ENCODE peak calls at places on chromosomes 16 and 17, in five cellular contexts. A is EL, Y is AG04449, X is anterior cingulate cortex, F is lower leg skin. U is an unnamed sample.

GRCh38 chr17:17830740-17831207 is 6.0 kb downstream of the SREBF1 start:
- DNase-seq in A (no peak), Y (no peak), F (no peak), X (no peak), U (no peak)

GRCh38 chr16:1532081-1532760 is 1.2 kb upstream of the TMEM204 start:
- DNase-seq in F (peak; percentile 71), Y (no peak), X (no peak), A (peak; percentile 21), U (no peak)

GRCh38 chr16:27740496-27741201 is 190.7 kb downstream of the KATNIP start:
- DNase-seq in Y (no peak), A (peak; percentile 46), F (no peak), X (no peak), U (no peak)

GRCh38 chr17:8807070-8807550 is 7.9 kb upstream of the MFSD6L start:
- DNase-seq in Y (no peak), F (no peak), A (peak; percentile 29), X (no peak), U (no peak)

GRCh38 chr16:82936941-82937551 is 310.3 kb downstream of the CDH13 start:
- DNase-seq in Y (no peak), X (no peak), A (peak; percentile 45), F (no peak), U (peak; percentile 46)

GRCh38 chr17:80919331-80920284 is 72.0 kb upstream of the CHMP6 start:
- DNase-seq in A (no peak), X (no peak), Y (no peak), F (no peak), U (no peak)

GRCh38 chr16:81137012-81137335 is 40.8 kb upstream of the GCSH start:
- DNase-seq in X (no peak), A (peak; percentile 61), Y (no peak), F (no peak), U (no peak)

GRCh38 chr17:45973099-45973838 is 25.8 kb upstream of the STH start:
- DNase-seq in F (peak; percentile 44), X (no peak), A (no peak), Y (no peak), U (no peak)

GRCh38 chr16:17053536-17054160 is 417.1 kb downstream of the XYLT1 start:
- DNase-seq in Y (no peak), A (no peak), X (no peak), F (no peak), U (no peak)

GRCh38 chr17:82407255-82407654 is 10.9 kb upstream of the HEXD start:
- DNase-seq in A (no peak), Y (no peak), X (no peak), F (no peak), U (no peak)

GRCh38 chr17:74484066-74484465 is 17.6 kb downstream of the CD300A start:
- DNase-seq in Y (no peak), X (no peak), A (no peak), F (no peak), U (no peak)

GRCh38 chr17:6894206-6894528 is 62.6 kb upstream of the TEKT1 start:
- DNase-seq in A (no peak), F (no peak), Y (no peak), X (no peak), U (no peak)

GRCh38 chr17:75078097-75079022 is 9.4 kb upstream of the SLC16A5 start:
- DNase-seq in F (no peak), Y (no peak), X (no peak), A (peak; percentile 92), U (peak; percentile 32)

GRCh38 chr17:37146578-37147119 is 197.9 kb downstream of the AATF start:
- DNase-seq in F (no peak), X (no peak), Y (no peak), A (no peak), U (no peak)

GRCh38 chr17:5035356-5035755 is at the start of gene SLC52A1:
- DNase-seq in X (no peak), F (no peak), A (no peak), Y (no peak), U (no peak)

GRCh38 chr16:72195609-72196008 is 23.7 kb upstream of the PMFBP1 start:
- DNase-seq in Y (no peak), X (no peak), A (no peak), F (no peak), U (no peak)

GRCh38 chr16:19166500-19166899 is 1.5 kb upstream of the SYT17 start:
- DNase-seq in A (no peak), F (no peak), X (no peak), Y (no peak), U (no peak)

U was measured in AG04450.